ENCODE peak calls at places on chromosomes 12 and 14, in five cellular contexts. Q is Peyer's patch, B is neural progenitor cell, H is uterus, T is thoracic aorta. F is an unnamed sample.

GRCh38 chr14:105690671-105691070 is 164.3 kb downstream of the TMEM121 start:
- DNase-seq in Q (no peak), T (no peak), H (no peak), B (no peak), F (no peak)

GRCh38 chr14:35435177-35435576 is 30.6 kb upstream of the NFKBIA start:
- DNase-seq in Q (no peak), H (no peak), T (no peak), B (no peak), F (no peak)

GRCh38 chr12:52383331-52383730 is 2.1 kb downstream of the KRT84 start:
- DNase-seq in H (no peak), Q (no peak), T (no peak), B (no peak), F (no peak)

GRCh38 chr12:24408305-24408704 is 458.8 kb upstream of the SOX5 start:
- DNase-seq in Q (no peak), B (no peak), T (no peak), H (no peak), F (no peak)

GRCh38 chr14:94029671-94030203 is 3.6 kb downstream of the OTUB2 start:
- DNase-seq in B (no peak), T (no peak), Q (no peak), H (no peak), F (no peak)

GRCh38 chr14:25869854-25870253 is 728.0 kb downstream of the NOVA1 start:
- DNase-seq in H (no peak), B (no peak), Q (no peak), T (no peak), F (no peak)

GRCh38 chr12:51329742-51330141 is 5.8 kb upstream of the BIN2 start:
- DNase-seq in Q (no peak), H (no peak), T (no peak), B (no peak), F (no peak)

GRCh38 chr12:45425426-45425825 is 209.5 kb downstream of the ANO6 start:
- DNase-seq in Q (no peak), B (no peak), T (no peak), H (no peak), F (no peak)

GRCh38 chr12:115049617-115050016 is 365.6 kb upstream of the TBX3 start:
- DNase-seq in Q (no peak), B (no peak), H (no peak), T (no peak), F (no peak)

GRCh38 chr12:73514672-73515071 is 1023.0 kb upstream of the ATXN7L3B start:
- DNase-seq in T (no peak), B (peak), H (no peak), Q (no peak), F (no peak)

DNA sequence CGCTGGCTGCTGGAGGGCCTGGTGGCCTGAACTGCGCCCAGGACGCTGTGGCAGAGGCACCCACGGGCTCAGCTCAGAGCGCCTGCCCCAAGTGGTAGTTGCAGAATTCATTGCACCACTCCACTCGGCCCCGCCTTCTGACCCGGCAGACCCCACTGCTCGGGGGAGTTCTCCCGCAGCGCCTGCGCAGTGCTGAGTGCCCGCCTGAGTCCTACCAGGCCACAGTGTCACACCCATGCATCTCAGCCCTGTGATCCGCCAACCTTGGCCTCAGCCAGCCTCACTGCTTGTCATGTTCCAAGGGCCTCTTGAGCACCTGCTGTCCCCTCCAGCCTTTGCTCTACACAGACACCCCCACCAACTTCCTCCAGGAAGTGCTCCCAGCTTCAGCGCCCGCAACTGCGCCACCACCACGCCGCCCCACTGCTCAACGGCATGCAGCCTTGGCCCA is 12.2 kb downstream of the DEGS2 start:
- DNase-seq in Q (peak), B (no peak), T (no peak), H (no peak), F (no peak)
- TF ChIP-seq CTCF in Q (no peak), B (no peak), T (no peak), H (no peak), F (no peak)

GRCh38 chr14:50051706-50052105 is 64.7 kb downstream of the VCPKMT start:
- DNase-seq in B (no peak), Q (no peak), T (no peak), H (no peak), F (no peak)
- H3K27ac ChIP-seq in B (no peak), Q (no peak), T (no peak), H (no peak), F (no peak)

GRCh38 chr12:65827827-65828231 is 3.5 kb downstream of the HMGA2 start:
- DNase-seq in B (peak), T (no peak), Q (no peak), H (no peak), F (no peak)

GRCh38 chr12:65832217-65832616 is 7.9 kb downstream of the HMGA2 start:
- DNase-seq in H (no peak), B (no peak), Q (no peak), T (no peak), F (no peak)

GRCh38 chr12:65828711-65829339 is 4.5 kb downstream of the HMGA2 start:
- DNase-seq in Q (no peak), B (no peak), H (no peak), T (no peak), F (no peak)

GRCh38 chr12:65829716-65830115 is 5.4 kb downstream of the HMGA2 start:
- DNase-seq in T (no peak), B (no peak), Q (no peak), H (no peak), F (no peak)

DNA sequence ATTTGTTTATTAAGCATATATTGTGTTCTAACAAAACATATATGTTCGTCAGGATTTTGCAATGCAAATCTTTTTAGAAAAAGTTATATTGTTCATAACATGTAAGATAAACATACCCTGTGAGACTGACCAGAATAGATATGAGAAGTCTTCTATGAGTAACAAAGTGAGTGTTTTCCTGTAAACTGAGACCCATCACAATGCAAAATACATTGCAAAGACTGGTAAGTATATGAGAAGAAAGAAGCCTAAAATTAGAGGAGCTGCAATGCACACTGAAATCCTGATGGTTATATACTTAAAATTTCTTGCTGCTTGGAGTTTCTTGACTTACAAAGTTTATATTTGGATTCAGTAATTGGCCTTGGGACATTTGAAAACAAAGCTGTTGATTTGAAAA is 6.0 kb downstream of the HMGA2 start:
- DNase-seq in Q (no peak), T (no peak), B (no peak), H (no peak), F (no peak)
- H3K4me3 ChIP-seq in Q (no peak), T (no peak), B (no peak), H (no peak), F (no peak)

DNA sequence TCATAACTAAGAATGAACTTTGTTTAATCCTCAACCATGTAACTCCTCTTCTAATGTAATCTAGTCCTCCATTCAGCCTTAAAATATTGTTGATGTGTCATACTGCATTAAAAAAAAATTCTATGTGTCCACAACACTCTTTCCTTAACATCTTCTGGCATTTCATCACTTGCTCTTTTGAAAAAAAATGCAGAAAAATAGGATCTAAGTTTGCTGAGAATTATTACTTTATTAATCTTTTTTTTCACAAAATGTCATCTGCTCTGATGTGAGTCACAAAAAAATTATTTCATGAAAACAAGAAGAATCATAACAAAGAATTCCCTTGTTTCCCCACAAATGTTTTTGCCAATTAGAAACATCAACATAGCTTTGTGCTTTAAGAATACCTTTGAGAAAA is 410.1 kb upstream of the MGAT4C start:
- DNase-seq in H (no peak), Q (no peak), T (no peak), B (no peak), F (no peak)
- TF ChIP-seq CTCF in H (no peak), Q (no peak), T (no peak), B (no peak), F (no peak)

GRCh38 chr14:92461891-92462290 is 51.7 kb upstream of the RIN3 start:
- DNase-seq in H (no peak), Q (no peak), B (no peak), T (no peak), F (no peak)
- H3K27ac ChIP-seq in H (no peak), Q (peak), B (no peak), T (peak), F (no peak)